ENCODE peak calls at places on chromosomes 2 and 18, in eight cellular contexts. Y is fibroblast of lung, D is psoas muscle, I is A549, C is mesothelial cell of epicardium, T is IMR-90, U is omental fat pad, L is heart left ventricle. M is an unnamed sample.

GRCh38 chr2:147511491-147511948 is 333.3 kb upstream of the ACVR2A start:
- DNase-seq in Y (peak), L (peak), U (no peak), I (no peak), T (no peak), D (peak), C (peak), M (no peak)

GRCh38 chr2:134149904-134150303 is 104.0 kb upstream of the MGAT5 start:
- DNase-seq in U (no peak), T (no peak), C (no peak), Y (no peak), L (no peak), D (no peak), I (no peak), M (no peak)

GRCh38 chr18:11665587-11665986 is 23.5 kb upstream of the GNAL start:
- DNase-seq in L (no peak), C (no peak), Y (no peak), U (no peak), T (no peak), D (no peak), I (no peak), M (no peak)

GRCh38 chr2:60413069-60413818 is 140.2 kb downstream of the BCL11A start:
- DNase-seq in D (no peak), U (no peak), L (no peak), Y (no peak), T (no peak), I (no peak), C (no peak), M (no peak)

GRCh38 chr2:53829252-53829651 is 30.5 kb downstream of the GPR75 start:
- DNase-seq in C (no peak), L (no peak), D (no peak), I (no peak), Y (no peak), U (no peak), T (no peak), M (no peak)

GRCh38 chr2:70643715-70644114 is 90.1 kb upstream of the TGFA start:
- DNase-seq in L (no peak), U (no peak), T (no peak), Y (no peak), C (no peak), I (peak), D (no peak), M (no peak)

GRCh38 chr18:8480506-8481328 is 128.5 kb upstream of the RAB12 start:
- DNase-seq in U (no peak), I (peak), C (peak), Y (peak), T (peak), L (peak), D (no peak), M (no peak)

GRCh38 chr18:34661464-34662087 is 48.5 kb upstream of the DTNA start:
- DNase-seq in Y (peak), U (no peak), T (peak), C (no peak), L (no peak), I (peak), D (no peak), M (no peak)

GRCh38 chr2:196149926-196150325 is 21.5 kb downstream of the STK17B start:
- DNase-seq in I (no peak), C (no peak), U (no peak), T (no peak), L (no peak), D (no peak), Y (no peak), M (no peak)

GRCh38 chr2:212723226-212723625 is 184.6 kb upstream of the ERBB4 start:
- DNase-seq in Y (peak), C (no peak), T (peak), U (no peak), I (no peak), L (no peak), D (no peak), M (no peak)

GRCh38 chr2:43009448-43009847 is 217.0 kb downstream of the ZFP36L2 start:
- DNase-seq in U (peak), C (no peak), D (no peak), Y (no peak), T (no peak), I (no peak), L (no peak), M (no peak)

GRCh38 chr18:77098554-77099174 is 33.9 kb downstream of the MBP start:
- DNase-seq in I (no peak), L (no peak), U (no peak), T (no peak), D (no peak), C (peak), Y (no peak), M (no peak)

GRCh38 chr18:79458131-79458838 is 62.6 kb downstream of the NFATC1 start:
- DNase-seq in C (peak), Y (peak), T (peak), L (peak), U (peak), I (peak), D (peak), M (no peak)

GRCh38 chr2:107824848-107825563 is 1.7 kb upstream of the RGPD4 start:
- DNase-seq in T (no peak), I (no peak), D (no peak), C (no peak), U (no peak), Y (no peak), L (no peak), M (no peak)

GRCh38 chr2:151979694-151980093 is 119.2 kb downstream of the CACNB4 start:
- DNase-seq in U (no peak), I (no peak), C (no peak), L (no peak), Y (no peak), T (no peak), D (no peak), M (no peak)

GRCh38 chr2:47724221-47724981 is 58.5 kb upstream of the MSH6 start:
- DNase-seq in I (no peak), U (no peak), C (no peak), Y (peak), D (no peak), T (peak), L (no peak), M (no peak)

GRCh38 chr2:163467206-163467605 is 268.6 kb downstream of the FIGN start:
- DNase-seq in C (no peak), T (no peak), I (no peak), D (peak), Y (peak), U (no peak), L (no peak), M (no peak)

GRCh38 chr2:109282360-109282759 is 153.4 kb downstream of the SH3RF3 start:
- DNase-seq in T (no peak), I (no peak), Y (no peak), C (no peak), U (no peak), L (no peak), D (no peak), M (no peak)
- TF ChIP-seq CTCF in T (no peak), I (no peak), Y (no peak), C (no peak), U (no peak), L (no peak), D (no peak), M (no peak)

DNA sequence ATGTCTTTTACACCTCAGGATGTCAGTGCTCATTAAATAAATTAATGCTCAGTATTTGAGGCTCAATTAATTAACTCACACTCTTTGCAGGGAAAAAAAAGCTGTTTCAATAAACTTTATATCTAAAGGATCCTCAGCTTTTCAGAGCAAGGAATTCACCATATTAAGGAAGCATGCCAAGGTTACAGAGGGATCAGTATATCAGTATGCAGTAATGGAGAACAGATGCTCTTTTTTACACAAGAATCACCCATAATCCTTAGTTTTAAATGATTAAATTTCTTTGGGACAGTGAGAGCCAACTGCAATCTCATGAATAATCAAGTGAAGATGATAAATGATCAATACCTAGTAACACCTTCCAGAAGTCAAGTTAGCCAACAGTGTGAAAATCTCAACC is 14.9 kb upstream of the LCT start:
- DNase-seq in U (no peak), Y (no peak), I (no peak), C (no peak), T (peak), D (no peak), L (no peak), M (no peak)
- TF ChIP-seq CTCF in U (no peak), Y (no peak), I (no peak), C (no peak), T (no peak), D (no peak), L (no peak), M (no peak)

GRCh38 chr2:239106314-239106908 is 258.5 kb downstream of the TWIST2 start:
- DNase-seq in T (peak), U (no peak), C (peak), Y (peak), L (no peak), I (peak), D (peak), M (no peak)
- TF ChIP-seq CTCF in T (peak), U (no peak), C (peak), Y (peak), L (peak), I (peak), D (peak), M (peak)

DNA sequence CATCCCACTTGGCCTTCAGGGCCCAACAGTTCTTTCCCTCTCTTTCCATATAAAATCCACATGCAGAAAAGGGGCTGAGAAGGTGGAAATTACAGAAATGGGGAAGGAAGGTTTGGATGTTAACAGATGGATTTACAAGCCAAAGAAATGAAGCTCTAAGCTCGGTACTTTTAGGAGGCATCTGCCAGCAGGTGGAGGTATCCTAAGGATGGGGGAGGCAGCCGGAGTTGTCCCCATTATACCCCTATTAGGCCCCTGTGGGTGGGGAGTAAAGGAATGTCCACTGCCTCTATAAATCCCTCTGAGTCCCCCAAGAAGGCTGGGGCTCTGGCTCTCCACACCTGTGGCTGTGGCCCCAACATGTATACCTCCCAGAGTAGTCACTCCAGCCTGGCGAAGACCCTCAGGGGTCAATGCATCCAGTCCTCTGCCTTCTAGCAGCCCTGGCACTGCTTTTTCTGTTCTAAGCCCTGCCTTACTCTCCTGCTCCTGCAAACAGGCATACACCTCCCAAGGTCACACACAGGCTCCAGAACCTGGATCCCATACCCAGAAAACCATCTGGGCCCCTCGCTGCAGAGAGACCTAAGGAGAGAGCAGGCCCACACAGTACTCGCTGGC is 1.2 kb downstream of the FBXO41 start:
- DNase-seq in L (no peak), C (no peak), T (no peak), Y (no peak), D (no peak), I (no peak), U (no peak), M (no peak)
- TF ChIP-seq CTCF in L (no peak), C (no peak), T (no peak), Y (no peak), D (no peak), I (no peak), U (no peak), M (no peak)

M was measured in right lobe of liver.